ENCODE peak calls at places on chromosomes 16 and 17, in seven cellular contexts. One of them, this sample, is unnamed.

GRCh38 chr16:709651-710499 is 4.3 kb upstream of the FBXL16 start:
- DNase-seq in GM13976: no peak
- DNase-seq in H1: no peak
- DNase-seq in fibroblast of the aortic adventitia: peak
- DNase-seq in breast epithelium: no peak
- DNase-seq in natural killer cell: no peak
- DNase-seq in upper lobe of left lung: no peak
- DNase-seq in this sample: no peak

GRCh38 chr16:12229759-12230594 is 253.4 kb downstream of the SNX29 start:
- DNase-seq in GM13976: no peak
- DNase-seq in H1: no peak
- DNase-seq in fibroblast of the aortic adventitia: peak
- DNase-seq in breast epithelium: no peak
- DNase-seq in natural killer cell: no peak
- DNase-seq in upper lobe of left lung: no peak
- DNase-seq in this sample: no peak

GRCh38 chr17:13735444-13735843 is 133.7 kb upstream of the HS3ST3A1 start:
- DNase-seq in GM13976: no peak
- DNase-seq in H1: no peak
- DNase-seq in fibroblast of the aortic adventitia: no peak
- DNase-seq in breast epithelium: no peak
- DNase-seq in natural killer cell: no peak
- DNase-seq in upper lobe of left lung: no peak
- DNase-seq in this sample: no peak

GRCh38 chr17:5034651-5035050 is 575 bp downstream of the SLC52A1 start:
- DNase-seq in GM13976: no peak
- DNase-seq in H1: no peak
- DNase-seq in fibroblast of the aortic adventitia: no peak
- DNase-seq in breast epithelium: no peak
- DNase-seq in natural killer cell: no peak
- DNase-seq in upper lobe of left lung: no peak
- DNase-seq in this sample: no peak

GRCh38 chr17:49984776-49985175 is 10.2 kb downstream of the DLX3 start:
- DNase-seq in GM13976: no peak
- DNase-seq in H1: no peak
- DNase-seq in fibroblast of the aortic adventitia: no peak
- DNase-seq in breast epithelium: no peak
- DNase-seq in natural killer cell: no peak
- DNase-seq in upper lobe of left lung: no peak
- DNase-seq in this sample: no peak

GRCh38 chr16:72018470-72018869 is 9.9 kb downstream of the DHODH start:
- DNase-seq in GM13976: no peak
- DNase-seq in H1: no peak
- DNase-seq in fibroblast of the aortic adventitia: no peak
- DNase-seq in breast epithelium: no peak
- DNase-seq in natural killer cell: no peak
- DNase-seq in upper lobe of left lung: no peak
- DNase-seq in this sample: no peak

GRCh38 chr16:24747425-24747824 is 18.0 kb downstream of the TNRC6A start:
- DNase-seq in GM13976: no peak
- DNase-seq in H1: no peak
- DNase-seq in fibroblast of the aortic adventitia: no peak
- DNase-seq in breast epithelium: no peak
- DNase-seq in natural killer cell: no peak
- DNase-seq in upper lobe of left lung: no peak
- DNase-seq in this sample: no peak

GRCh38 chr16:59385953-59386352 is 651.8 kb upstream of the GOT2 start:
- DNase-seq in GM13976: no peak
- DNase-seq in H1: no peak
- DNase-seq in fibroblast of the aortic adventitia: peak
- DNase-seq in breast epithelium: no peak
- DNase-seq in natural killer cell: no peak
- DNase-seq in upper lobe of left lung: no peak
- DNase-seq in this sample: no peak

GRCh38 chr16:74991593-74992403 is 6.9 kb upstream of the WDR59 start:
- DNase-seq in GM13976: no peak
- DNase-seq in H1: no peak
- DNase-seq in fibroblast of the aortic adventitia: no peak
- DNase-seq in breast epithelium: no peak
- DNase-seq in natural killer cell: no peak
- DNase-seq in upper lobe of left lung: no peak
- DNase-seq in this sample: no peak

GRCh38 chr16:83995756-83996155 is 27.7 kb downstream of the NECAB2 start:
- DNase-seq in GM13976: peak
- DNase-seq in H1: no peak
- DNase-seq in fibroblast of the aortic adventitia: no peak
- DNase-seq in breast epithelium: no peak
- DNase-seq in natural killer cell: no peak
- DNase-seq in upper lobe of left lung: peak
- DNase-seq in this sample: no peak

GRCh38 chr17:68011199-68011665 is 15.0 kb upstream of the C17orf58 start:
- DNase-seq in GM13976: peak
- DNase-seq in H1: no peak
- DNase-seq in fibroblast of the aortic adventitia: no peak
- DNase-seq in breast epithelium: peak
- DNase-seq in natural killer cell: peak
- DNase-seq in upper lobe of left lung: peak
- DNase-seq in this sample: peak

GRCh38 chr16:58332997-58333700 is 38.3 kb upstream of the PRSS54 start:
- DNase-seq in GM13976: no peak
- DNase-seq in H1: no peak
- DNase-seq in fibroblast of the aortic adventitia: no peak
- DNase-seq in breast epithelium: no peak
- DNase-seq in natural killer cell: no peak
- DNase-seq in upper lobe of left lung: no peak
- DNase-seq in this sample: no peak

GRCh38 chr16:78375055-78375679 is 275.7 kb downstream of the WWOX start:
- DNase-seq in GM13976: no peak
- DNase-seq in H1: no peak
- DNase-seq in fibroblast of the aortic adventitia: no peak
- DNase-seq in breast epithelium: no peak
- DNase-seq in natural killer cell: no peak
- DNase-seq in upper lobe of left lung: no peak
- DNase-seq in this sample: no peak

GRCh38 chr16:64397042-64397441 is 724.8 kb downstream of the CDH11 start:
- DNase-seq in GM13976: no peak
- DNase-seq in H1: no peak
- DNase-seq in fibroblast of the aortic adventitia: no peak
- DNase-seq in breast epithelium: no peak
- DNase-seq in natural killer cell: no peak
- DNase-seq in upper lobe of left lung: no peak
- DNase-seq in this sample: no peak

GRCh38 chr16:30018731-30019158 is 4.3 kb upstream of the C16orf92 start:
- DNase-seq in GM13976: no peak
- DNase-seq in H1: no peak
- DNase-seq in fibroblast of the aortic adventitia: no peak
- DNase-seq in breast epithelium: no peak
- DNase-seq in natural killer cell: no peak
- DNase-seq in upper lobe of left lung: no peak
- DNase-seq in this sample: no peak

GRCh38 chr16:14249291-14250032 is 178.3 kb downstream of the MRTFB start:
- DNase-seq in GM13976: peak
- DNase-seq in H1: no peak
- DNase-seq in fibroblast of the aortic adventitia: peak
- DNase-seq in breast epithelium: no peak
- DNase-seq in natural killer cell: peak
- DNase-seq in upper lobe of left lung: no peak
- DNase-seq in this sample: no peak

GRCh38 chr17:6570731-6571465 is 14.5 kb upstream of the PITPNM3 start:
- DNase-seq in GM13976: peak
- DNase-seq in H1: no peak
- DNase-seq in fibroblast of the aortic adventitia: no peak
- DNase-seq in breast epithelium: peak
- DNase-seq in natural killer cell: no peak
- DNase-seq in upper lobe of left lung: no peak
- DNase-seq in this sample: no peak

GRCh38 chr16:4290236-4290830 is 17.5 kb upstream of the TFAP4 start:
- DNase-seq in GM13976: peak
- DNase-seq in H1: no peak
- DNase-seq in fibroblast of the aortic adventitia: peak
- DNase-seq in breast epithelium: no peak
- DNase-seq in natural killer cell: no peak
- DNase-seq in upper lobe of left lung: peak
- DNase-seq in this sample: no peak

GRCh38 chr17:16419074-16419928 is 3.9 kb downstream of the TRPV2 start:
- DNase-seq in GM13976: peak
- DNase-seq in H1: no peak
- DNase-seq in fibroblast of the aortic adventitia: peak
- DNase-seq in breast epithelium: no peak
- DNase-seq in natural killer cell: no peak
- DNase-seq in upper lobe of left lung: no peak
- DNase-seq in this sample: no peak

GRCh38 chr17:48051706-48052486 is 3.7 kb downstream of the NFE2L1 start:
- DNase-seq in GM13976: no peak
- DNase-seq in H1: no peak
- DNase-seq in fibroblast of the aortic adventitia: peak
- DNase-seq in breast epithelium: no peak
- DNase-seq in natural killer cell: no peak
- DNase-seq in upper lobe of left lung: no peak
- DNase-seq in this sample: no peak
- TF ChIP-seq CTCF in GM13976: no peak
- TF ChIP-seq CTCF in H1: peak
- TF ChIP-seq CTCF in fibroblast of the aortic adventitia: peak
- TF ChIP-seq CTCF in breast epithelium: no peak
- TF ChIP-seq CTCF in natural killer cell: no peak
- TF ChIP-seq CTCF in upper lobe of left lung: no peak
- TF ChIP-seq CTCF in this sample: no peak

DNA sequence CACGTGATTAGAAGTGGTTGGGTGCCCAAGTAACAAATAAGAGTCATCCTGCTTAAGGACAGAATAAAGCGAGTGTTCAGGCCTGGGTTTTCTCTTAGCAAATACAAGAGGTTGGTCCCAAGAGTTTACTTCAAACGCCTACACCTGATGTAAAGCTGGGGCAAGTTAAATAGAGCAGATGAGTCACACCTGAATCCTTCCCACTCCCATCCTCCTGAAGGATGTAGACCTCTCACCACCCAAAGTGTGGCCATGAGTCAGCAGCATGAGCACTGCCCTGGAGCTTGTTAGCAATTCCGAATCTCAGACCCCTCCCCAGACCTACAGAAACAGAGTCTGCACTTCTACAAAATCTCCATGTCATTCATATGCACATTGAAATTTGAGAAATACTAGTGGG is 284.5 kb upstream of the CDH5 start:
- DNase-seq in GM13976: no peak
- DNase-seq in H1: peak
- DNase-seq in fibroblast of the aortic adventitia: peak
- DNase-seq in breast epithelium: no peak
- DNase-seq in natural killer cell: no peak
- DNase-seq in upper lobe of left lung: no peak
- DNase-seq in this sample: no peak
- TF ChIP-seq CTCF in GM13976: no peak
- TF ChIP-seq CTCF in H1: no peak
- TF ChIP-seq CTCF in fibroblast of the aortic adventitia: no peak
- TF ChIP-seq CTCF in breast epithelium: no peak
- TF ChIP-seq CTCF in natural killer cell: no peak
- TF ChIP-seq CTCF in upper lobe of left lung: no peak
- TF ChIP-seq CTCF in this sample: no peak

DNA sequence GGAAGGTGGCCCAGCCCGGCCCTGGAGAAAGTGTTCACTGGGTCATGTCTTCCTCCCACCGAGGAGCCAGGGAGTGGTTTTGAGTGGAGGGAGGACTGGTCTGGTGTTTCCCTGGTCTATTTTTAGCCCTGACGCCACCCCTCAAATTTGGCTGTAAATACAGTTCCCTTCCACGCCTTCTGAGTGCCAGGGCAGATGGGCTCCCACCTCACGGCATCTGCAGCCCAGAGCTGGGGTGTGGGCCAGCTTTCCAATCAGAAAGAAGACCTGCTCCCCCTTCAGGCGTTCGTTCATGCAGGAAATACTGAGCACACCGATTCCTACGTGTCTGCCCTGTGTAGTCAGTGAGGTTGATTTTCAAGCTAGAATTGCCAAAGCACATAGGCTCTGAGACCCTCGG is 53.7 kb downstream of the SNX20 start:
- DNase-seq in GM13976: peak
- DNase-seq in H1: no peak
- DNase-seq in fibroblast of the aortic adventitia: peak
- DNase-seq in breast epithelium: no peak
- DNase-seq in natural killer cell: no peak
- DNase-seq in upper lobe of left lung: peak
- DNase-seq in this sample: no peak
- TF ChIP-seq CTCF in GM13976: peak
- TF ChIP-seq CTCF in H1: peak
- TF ChIP-seq CTCF in fibroblast of the aortic adventitia: peak
- TF ChIP-seq CTCF in breast epithelium: no peak
- TF ChIP-seq CTCF in natural killer cell: no peak
- TF ChIP-seq CTCF in upper lobe of left lung: no peak
- TF ChIP-seq CTCF in this sample: no peak

DNA sequence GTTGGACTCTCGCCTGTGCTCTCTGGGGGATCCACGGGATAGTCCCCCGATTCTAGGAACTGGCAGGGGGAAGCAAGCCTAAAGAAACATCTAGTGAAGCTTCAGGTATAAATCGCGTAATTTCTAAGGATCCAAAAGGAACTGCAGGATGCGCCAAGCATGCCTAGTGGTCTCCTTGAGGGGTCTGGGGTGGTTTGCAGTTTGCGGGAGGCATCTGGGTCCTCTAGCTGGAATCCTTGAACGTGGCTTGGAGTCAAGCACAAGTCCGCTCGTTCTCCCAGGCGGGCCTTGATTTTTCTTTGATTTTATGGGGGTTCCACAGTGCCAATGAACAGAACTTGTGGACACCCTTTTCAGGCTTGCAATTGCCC is 1000.5 kb downstream of the KCNJ18 start:
- DNase-seq in GM13976: no peak
- DNase-seq in H1: no peak
- DNase-seq in fibroblast of the aortic adventitia: no peak
- DNase-seq in breast epithelium: no peak
- DNase-seq in natural killer cell: no peak
- DNase-seq in upper lobe of left lung: no peak
- DNase-seq in this sample: no peak
- TF ChIP-seq CTCF in GM13976: no peak
- TF ChIP-seq CTCF in H1: no peak
- TF ChIP-seq CTCF in fibroblast of the aortic adventitia: no peak
- TF ChIP-seq CTCF in breast epithelium: no peak
- TF ChIP-seq CTCF in natural killer cell: no peak
- TF ChIP-seq CTCF in upper lobe of left lung: no peak
- TF ChIP-seq CTCF in this sample: no peak

DNA sequence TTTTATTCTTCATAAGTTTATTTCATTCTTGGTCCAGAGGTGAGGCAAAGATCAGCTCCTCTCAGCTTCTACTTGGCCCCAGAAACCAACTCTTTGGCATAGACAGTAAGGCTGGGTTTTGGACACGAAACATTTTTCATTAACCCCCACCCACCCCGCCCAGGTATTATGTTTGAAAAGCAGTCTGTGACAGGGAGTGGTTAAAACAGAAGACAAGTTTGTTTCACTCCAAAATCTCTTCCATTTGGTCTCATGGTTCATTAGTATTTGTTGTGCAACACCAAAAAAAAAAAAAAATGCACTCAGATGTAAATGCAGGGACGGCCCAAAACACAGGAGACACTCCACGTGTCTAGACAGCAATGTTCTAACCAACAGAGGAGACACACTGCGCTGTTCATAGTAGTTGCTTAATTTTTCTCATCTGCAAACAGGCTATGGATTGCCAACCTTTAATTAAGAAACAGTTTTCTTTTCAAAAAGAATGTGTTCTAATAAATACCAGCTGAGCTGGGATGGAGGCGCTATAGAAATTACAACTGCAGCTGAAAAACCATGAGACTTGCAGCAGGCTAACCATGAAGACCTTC is 39.8 kb upstream of the MMP2 start:
- DNase-seq in GM13976: no peak
- DNase-seq in H1: no peak
- DNase-seq in fibroblast of the aortic adventitia: no peak
- DNase-seq in breast epithelium: no peak
- DNase-seq in natural killer cell: no peak
- DNase-seq in upper lobe of left lung: no peak
- DNase-seq in this sample: no peak
- TF ChIP-seq CTCF in GM13976: no peak
- TF ChIP-seq CTCF in H1: no peak
- TF ChIP-seq CTCF in fibroblast of the aortic adventitia: no peak
- TF ChIP-seq CTCF in breast epithelium: no peak
- TF ChIP-seq CTCF in natural killer cell: no peak
- TF ChIP-seq CTCF in upper lobe of left lung: no peak
- TF ChIP-seq CTCF in this sample: no peak

This sample was measured in activated B cell treated with CpG ODN at 0.5 μM for 24 hours.